ENCODE peak calls at places on chromosome 3, in nine cellular contexts. F is aorta, Y is heart left ventricle, N is A549, J is posterior vena cava, U is adrenal gland, X is Kasumi-1, I is AG20443, V is NCI-H460. E is an unnamed sample.

GRCh38 chr3:185552358-185552877 is at the start of gene LIPH:
- DNase-seq in F (no peak), Y (no peak), N (peak; percentile 48), J (no peak), U (no peak), X (peak; percentile 34), I (peak; percentile 23), V (peak; percentile 70), E (no peak)

GRCh38 chr3:190495796-190496195 is 18.1 kb upstream of the IL1RAP start:
- DNase-seq in F (no peak), Y (no peak), N (no peak), J (no peak), U (no peak), X (no peak), I (peak; percentile 24), V (no peak), E (no peak)

GRCh38 chr3:149333518-149333859 is at the start of gene TM4SF18:
- DNase-seq in F (no peak), Y (no peak), N (no peak), J (no peak), U (no peak), X (no peak), I (no peak), V (no peak), E (no peak)

GRCh38 chr3:175399156-175399840 is 540.2 kb downstream of the NAALADL2 start:
- DNase-seq in F (no peak), Y (no peak), N (no peak), J (no peak), U (no peak), X (no peak), I (no peak), V (no peak), E (no peak)

GRCh38 chr3:46619845-46620778 is 7.8 kb downstream of the FAM240A start:
- DNase-seq in F (no peak), Y (peak; percentile 30), N (no peak), J (no peak), U (no peak), X (no peak), I (no peak), V (no peak), E (no peak)

GRCh38 chr3:194890086-194890485 is 204.4 kb downstream of the FAM43A start:
- DNase-seq in F (no peak), Y (no peak), N (no peak), J (no peak), U (no peak), X (no peak), I (no peak), V (no peak), E (no peak)

GRCh38 chr3:195809796-195810454 is 1.8 kb downstream of the MUC4 start:
- DNase-seq in F (peak; percentile 27), Y (no peak), N (no peak), J (no peak), U (no peak), X (no peak), I (no peak), V (no peak), E (no peak)

GRCh38 chr3:129553771-129554170 is 10.8 kb downstream of the H1-8 start:
- DNase-seq in F (no peak), Y (no peak), N (no peak), J (no peak), U (no peak), X (no peak), I (no peak), V (peak; percentile 3), E (no peak)

E was measured in upper lobe of right lung.